ENCODE peak calls at places on chromosome 7, in five cellular contexts. D is astrocyte, T is heart left ventricle, K is hepatocyte, F is tibial nerve. O is an unnamed sample.

GRCh38 chr7:87218941-87219544 is 489 bp downstream of the TMEM243 start:
- DNase-seq in D (peak; percentile 27), T (peak; percentile 64), K (peak; percentile 48), F (peak; percentile 57), O (peak; percentile 82)

GRCh38 chr7:75928600-75928939 is 13.6 kb downstream of the POR start:
- DNase-seq in K (no peak), D (no peak), T (no peak), F (no peak), O (no peak)

GRCh38 chr7:156777364-156778069 is 115.5 kb downstream of the LMBR1 start:
- DNase-seq in D (peak; percentile 18), K (no peak), T (no peak), F (no peak), O (no peak)

GRCh38 chr7:139861794-139862193 is 32.7 kb downstream of the TBXAS1 start:
- DNase-seq in K (no peak), D (no peak), F (no peak), T (no peak), O (peak; percentile 11)

GRCh38 chr7:17044396-17044795 is 162.6 kb upstream of the AGR3 start:
- DNase-seq in K (no peak), D (no peak), F (no peak), T (no peak), O (no peak)

GRCh38 chr7:96654630-96655188 is 54.9 kb downstream of the SEM1 start:
- DNase-seq in K (no peak), D (peak; percentile 2), F (no peak), T (no peak), O (no peak)

GRCh38 chr7:94059747-94060146 is 55.6 kb upstream of the BET1 start:
- DNase-seq in D (peak; percentile 77), K (no peak), F (no peak), T (no peak), O (no peak)

GRCh38 chr7:71221049-71221448 is 89.1 kb downstream of the GALNT17 start:
- DNase-seq in D (no peak), K (no peak), T (no peak), F (no peak), O (no peak)

GRCh38 chr7:15916666-15917388 is 230.3 kb upstream of the MEOX2 start:
- DNase-seq in D (peak; percentile 32), T (no peak), K (no peak), F (no peak), O (no peak)

GRCh38 chr7:131159961-131160361 is 167.7 kb upstream of the MKLN1 start:
- DNase-seq in D (peak; percentile 78), T (no peak), K (no peak), F (no peak), O (no peak)

GRCh38 chr7:128063025-128063560 is 31.9 kb upstream of the LRRC4 start:
- DNase-seq in T (no peak), K (no peak), D (no peak), F (no peak), O (no peak)

GRCh38 chr7:27143022-27143949 is at the start of gene HOXA5:
- DNase-seq in T (no peak), D (peak; percentile 92), F (no peak), K (no peak), O (no peak)

GRCh38 chr7:3033581-3033980 is 10.1 kb downstream of the CARD11 start:
- DNase-seq in T (no peak), D (no peak), K (no peak), F (no peak), O (no peak)

GRCh38 chr7:133853706-133854276 is 273.3 kb upstream of the LRGUK start:
- DNase-seq in K (peak; percentile 31), D (peak; percentile 87), T (no peak), F (no peak), O (no peak)

GRCh38 chr7:21469894-21470293 is 42.0 kb downstream of the SP4 start:
- DNase-seq in F (no peak), T (no peak), D (no peak), K (no peak), O (no peak)

GRCh38 chr7:104643587-104644217 is 315.3 kb downstream of the LHFPL3 start:
- DNase-seq in F (no peak), T (no peak), K (peak; percentile 8), D (no peak), O (no peak)

GRCh38 chr7:77269360-77270075 is 69.9 kb upstream of the FGL2 start:
- DNase-seq in K (no peak), D (no peak), T (no peak), F (no peak), O (no peak)

GRCh38 chr7:158664406-158664805 is 40.2 kb downstream of the NCAPG2 start:
- DNase-seq in F (no peak), D (no peak), K (no peak), T (no peak), O (no peak)

GRCh38 chr7:121547341-121548092 is 151.4 kb upstream of the FAM3C start:
- DNase-seq in T (no peak), F (no peak), K (peak; percentile 83), D (peak; percentile 45), O (no peak)

GRCh38 chr7:140557809-140558518 is 78.7 kb upstream of the MKRN1 start:
- DNase-seq in D (no peak), F (no peak), K (no peak), T (no peak), O (no peak)

GRCh38 chr7:44983742-44984477 is 5.1 kb upstream of the MYO1G start:
- DNase-seq in K (no peak), D (no peak), T (peak; percentile 18), F (no peak), O (no peak)

GRCh38 chr7:139916717-139917395 is 87.8 kb downstream of the TBXAS1 start:
- DNase-seq in F (no peak), K (no peak), D (no peak), T (no peak), O (no peak)

GRCh38 chr7:47085491-47086275 is 496.2 kb downstream of the TNS3 start:
- DNase-seq in K (no peak), T (no peak), F (no peak), D (no peak), O (no peak)

GRCh38 chr7:48096273-48096672 is 7.2 kb downstream of the UPP1 start:
- DNase-seq in F (no peak), T (no peak), D (no peak), K (no peak), O (no peak)

GRCh38 chr7:48094861-48095293 is 5.8 kb downstream of the UPP1 start:
- DNase-seq in T (no peak), D (peak; percentile 83), K (no peak), F (no peak), O (no peak)

GRCh38 chr7:48098846-48099245 is 9.8 kb downstream of the UPP1 start:
- DNase-seq in T (no peak), D (no peak), K (no peak), F (no peak), O (no peak)

GRCh38 chr7:48099781-48100180 is 10.7 kb downstream of the UPP1 start:
- DNase-seq in F (no peak), T (no peak), D (no peak), K (no peak), O (no peak)

DNA sequence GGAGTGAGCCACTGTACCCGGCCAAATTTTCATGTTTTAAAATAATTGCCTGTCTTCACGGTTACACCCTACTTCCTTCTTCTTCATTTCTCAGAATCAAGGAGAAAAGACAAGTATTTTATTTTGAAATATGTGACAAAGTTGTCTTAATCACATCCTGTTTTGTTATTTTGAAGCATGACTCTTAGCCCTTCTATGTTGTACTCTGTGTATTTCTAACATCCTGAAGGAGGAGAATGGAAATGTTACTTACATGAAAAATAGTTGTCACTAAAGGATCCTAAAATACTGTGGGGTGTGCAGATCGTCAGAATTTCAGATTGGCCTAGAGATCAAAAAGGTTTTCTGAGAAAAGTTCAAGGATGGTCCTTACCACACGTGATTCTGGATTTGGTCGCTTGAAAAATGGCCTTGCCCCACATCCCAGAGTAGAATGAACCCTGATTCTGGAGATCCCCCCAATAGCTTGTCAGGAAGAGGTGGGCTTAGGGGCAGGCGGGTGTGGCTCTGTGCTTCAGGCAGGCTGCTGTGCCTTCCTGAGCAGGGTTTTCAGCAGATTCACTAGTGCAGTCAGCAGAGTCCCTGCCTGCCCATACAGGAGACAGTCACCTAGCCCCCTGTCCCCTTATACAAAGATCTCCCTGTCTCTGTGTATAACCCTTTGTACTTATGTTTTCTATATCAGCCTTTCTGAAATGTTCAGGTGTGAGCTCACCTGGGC is 8.6 kb downstream of the UPP1 start:
- DNase-seq in D (no peak), K (no peak), F (no peak), T (no peak), O (no peak)
- H3K4me1 ChIP-seq in D (peaks cover 19% of the 10 kb centered on the region), K (no peaks in the 10 kb centered on the region), F (no peaks in the 10 kb centered on the region), T (no peaks in the 10 kb centered on the region), O (peaks cover 4% of the 10 kb centered on the region)

DNA sequence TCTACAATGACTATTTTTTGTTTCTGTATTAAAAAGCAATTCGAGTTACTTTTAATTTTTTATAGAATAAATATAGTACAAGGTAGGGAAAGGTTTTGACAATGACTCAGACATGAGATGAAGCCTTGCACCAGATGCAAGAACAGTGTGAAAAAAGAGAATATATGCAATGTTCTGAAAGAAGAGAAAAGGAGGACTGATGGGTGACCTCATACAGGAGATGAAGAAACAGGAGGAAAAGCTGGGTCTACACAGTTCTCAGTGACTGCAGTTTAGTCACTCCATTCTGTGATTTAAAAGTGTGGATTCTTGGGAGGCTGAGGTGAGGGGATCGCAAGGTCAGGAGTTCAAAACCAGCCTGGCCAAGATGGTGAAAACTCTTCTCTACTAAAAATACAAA is 38.3 kb upstream of the YAE1 start:
- DNase-seq in T (no peak), K (no peak), F (no peak), D (no peak), O (no peak)
- TF ChIP-seq CTCF in T (no peak), K (no peak), F (no peak), D (no peak), O (no peak)

GRCh38 chr7:37346761-37347160 is 101.9 kb downstream of the ELMO1 start:
- DNase-seq in T (no peak), K (no peak), D (no peak), F (no peak), O (no peak)

GRCh38 chr7:37342665-37343471 is 105.8 kb downstream of the ELMO1 start:
- DNase-seq in D (no peak), F (no peak), K (no peak), T (no peak), O (no peak)

GRCh38 chr7:37341033-37341630 is 107.5 kb downstream of the ELMO1 start:
- DNase-seq in F (no peak), K (no peak), D (no peak), T (no peak), O (no peak)

GRCh38 chr7:37342170-37342569 is 106.5 kb downstream of the ELMO1 start:
- DNase-seq in F (no peak), D (no peak), K (no peak), T (no peak), O (no peak)

DNA sequence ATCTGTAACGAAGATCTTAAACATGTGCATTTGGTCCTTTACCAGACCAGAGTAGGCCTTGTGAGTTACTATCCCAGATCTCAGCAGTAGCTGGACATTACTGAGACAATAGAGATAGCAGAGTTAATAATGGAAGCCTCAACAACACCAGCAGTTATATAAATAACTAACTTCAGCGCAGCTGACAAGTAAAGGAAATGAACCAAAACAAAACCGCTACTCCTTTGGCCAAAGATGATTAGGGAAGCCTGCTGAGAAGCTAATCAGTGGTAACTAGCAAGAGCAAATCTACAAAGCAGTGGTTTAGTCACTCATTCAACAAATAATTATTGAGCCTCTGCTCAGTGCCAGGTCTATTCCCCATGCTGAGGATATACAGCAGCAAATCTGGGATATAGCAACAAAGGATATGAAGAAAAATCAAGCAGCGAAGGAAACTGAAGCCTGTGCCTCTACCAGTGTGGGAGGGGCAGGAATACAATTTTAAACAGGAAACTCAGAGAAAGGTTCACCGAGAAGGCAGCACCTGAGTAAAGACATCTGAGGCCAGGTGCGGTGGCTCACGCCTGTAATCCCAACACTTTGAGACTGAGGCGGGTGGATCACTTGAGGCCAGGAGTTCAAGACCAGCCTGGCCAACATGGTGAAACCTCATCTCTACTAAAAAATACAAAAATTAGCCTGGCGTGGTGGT is 103.6 kb downstream of the ELMO1 start:
- DNase-seq in K (no peak), D (no peak), F (no peak), T (no peak), O (no peak)
- H3K4me3 ChIP-seq in K (no peak overlapping the region), D (no peak overlapping the region), F (no peak overlapping the region), T (no peak overlapping the region), O (no peak overlapping the region)

GRCh38 chr7:116446179-116446855 is 53.2 kb upstream of the CAV2 start:
- DNase-seq in D (no peak), F (no peak), K (peak; percentile 42), T (no peak), O (no peak)
- H3K4me1 ChIP-seq in D (peaks cover 7% of the 10 kb centered on the region), F (no peaks in the 10 kb centered on the region), K (peaks cover 20% of the 10 kb centered on the region), T (peaks cover 17% of the 10 kb centered on the region), O (no peaks in the 10 kb centered on the region)

O was measured in right atrium auricular region.